ENCODE peak calls at places on chromosomes 5 and 9, in four cellular contexts. One of them, this sample, is unnamed.

GRCh38 chr5:72082048-72082447 is 25.2 kb upstream of the MAP1B start:
- DNase-seq in mucosa of descending colon: no peak
- DNase-seq in adrenal gland: no peak
- DNase-seq in posterior vena cava: no peak
- DNase-seq in this sample: no peak

GRCh38 chr5:91206734-91207133 is 176.4 kb downstream of the ARRDC3 start:
- DNase-seq in mucosa of descending colon: no peak
- DNase-seq in adrenal gland: peak
- DNase-seq in posterior vena cava: no peak
- DNase-seq in this sample: peak

GRCh38 chr9:86287013-86287412 is 4.7 kb upstream of the ISCA1 start:
- DNase-seq in mucosa of descending colon: no peak
- DNase-seq in adrenal gland: peak
- DNase-seq in posterior vena cava: no peak
- DNase-seq in this sample: peak

GRCh38 chr5:78611161-78611605 is 37.4 kb downstream of the LHFPL2 start:
- DNase-seq in mucosa of descending colon: no peak
- DNase-seq in adrenal gland: no peak
- DNase-seq in posterior vena cava: no peak
- DNase-seq in this sample: no peak

GRCh38 chr5:53397845-53398244 is 82.6 kb upstream of the FST start:
- DNase-seq in mucosa of descending colon: no peak
- DNase-seq in adrenal gland: peak
- DNase-seq in posterior vena cava: peak
- DNase-seq in this sample: peak

GRCh38 chr9:88660611-88661010 is 125.6 kb downstream of the NXNL2 start:
- DNase-seq in mucosa of descending colon: no peak
- DNase-seq in adrenal gland: peak
- DNase-seq in posterior vena cava: no peak
- DNase-seq in this sample: peak

GRCh38 chr9:114914139-114914538 is 16.3 kb downstream of the TNFSF8 start:
- DNase-seq in mucosa of descending colon: no peak
- DNase-seq in adrenal gland: no peak
- DNase-seq in posterior vena cava: no peak
- DNase-seq in this sample: no peak

GRCh38 chr9:99383536-99383935 is 161.5 kb downstream of the SEC61B start:
- DNase-seq in mucosa of descending colon: no peak
- DNase-seq in adrenal gland: no peak
- DNase-seq in posterior vena cava: no peak
- DNase-seq in this sample: no peak

GRCh38 chr5:181215997-181216982 is 6.8 kb upstream of the TRIM41 start:
- DNase-seq in mucosa of descending colon: no peak
- DNase-seq in adrenal gland: no peak
- DNase-seq in posterior vena cava: peak
- DNase-seq in this sample: no peak

GRCh38 chr9:38309324-38310195 is 82.9 kb upstream of the ALDH1B1 start:
- DNase-seq in mucosa of descending colon: no peak
- DNase-seq in adrenal gland: no peak
- DNase-seq in posterior vena cava: no peak
- DNase-seq in this sample: peak